ENCODE peak calls at places on chromosomes 5 and 9, in five cellular contexts. J, F, Z, A and T are unnamed samples.

GRCh38 chr5:172285226-172286143 is 1.9 kb upstream of the UBTD2 start:
- DNase-seq in A (no peak), J (no peak), F (no peak), Z (no peak), T (no peak)

GRCh38 chr5:113061851-113062631 is 85.4 kb downstream of the DCP2 start:
- DNase-seq in F (peak; percentile 32), Z (no peak), A (no peak), J (no peak), T (no peak)

GRCh38 chr9:33190021-33190420 is 22.9 kb upstream of the B4GALT1 start:
- DNase-seq in J (no peak), A (no peak), Z (no peak), F (no peak), T (no peak)

GRCh38 chr9:35002623-35003022 is 13.1 kb downstream of the DNAJB5 start:
- DNase-seq in J (peak; percentile 24), F (no peak), A (no peak), Z (no peak), T (no peak)

GRCh38 chr5:107502711-107503110 is 168.0 kb downstream of the EFNA5 start:
- DNase-seq in J (no peak), Z (no peak), F (no peak), A (no peak), T (peak; percentile 62)

GRCh38 chr5:79853676-79854418 is 137.2 kb downstream of the MTX3 start:
- DNase-seq in Z (no peak), J (no peak), A (no peak), F (no peak), T (no peak)

GRCh38 chr9:19404278-19405075 is 4.3 kb upstream of the ACER2 start:
- DNase-seq in Z (no peak), A (no peak), F (no peak), J (no peak), T (no peak)

GRCh38 chr5:32627219-32627880 is 42.0 kb downstream of the SUB1 start:
- DNase-seq in F (no peak), Z (no peak), A (no peak), J (no peak), T (no peak)

GRCh38 chr9:111484564-111484878 is 338 bp upstream of the ECPAS start:
- DNase-seq in J (no peak), F (no peak), A (no peak), Z (no peak), T (no peak)

GRCh38 chr5:4576161-4576748 is 563.9 kb upstream of the ADAMTS16 start:
- DNase-seq in Z (no peak), J (no peak), A (no peak), F (no peak), T (no peak)

GRCh38 chr5:178460174-178460573 is 130.0 kb downstream of the COL23A1 start:
- DNase-seq in A (no peak), J (no peak), F (no peak), Z (no peak), T (no peak)